ENCODE peak calls at places on chromosomes 13 and 19, in four cellular contexts. W is stimulated activated CD8-positive, alpha-beta memory T cell treated with anti-CD3 and anti-CD28 coated beads, Interleukin-2, amount 100 ng/mL, for 48 hours; P is stimulated activated CD4-positive, alpha-beta T cell treated with anti-CD3 and anti-CD28 coated beads, Interleukin-12 subunit alpha, Interleukin-12 subunit beta, amount 100 ng/mL, for 24 hours; F is RPMI8226. E is an unnamed sample.

GRCh38 chr13:41848435-41849255 is 112.3 kb downstream of the VWA8 start:
- DNase-seq in W (no peak), P (no peak), F (no peak), E (no peak)

GRCh38 chr19:49581007-49581508 is at the start of gene PRRG2:
- DNase-seq in W (no peak), P (no peak), F (no peak), E (no peak)

GRCh38 chr19:38655148-38655824 is 7.8 kb downstream of the ACTN4 start:
- DNase-seq in W (no peak), P (peak; percentile 30), F (no peak), E (no peak)

GRCh38 chr19:17749912-17750317 is 1.4 kb upstream of the FCHO1 start:
- DNase-seq in W (no peak), P (peak; percentile 31), F (no peak), E (no peak)

GRCh38 chr13:39916330-39916729 is 260.9 kb downstream of the COG6 start:
- DNase-seq in W (no peak), P (no peak), F (no peak), E (no peak)

GRCh38 chr19:22526661-22527272 is 104.6 kb upstream of the ZNF98 start:
- DNase-seq in W (no peak), P (no peak), F (peak; percentile 20), E (no peak)

GRCh38 chr13:44249439-44249838 is 124.2 kb upstream of the SERP2 start:
- DNase-seq in W (no peak), P (no peak), F (peak; percentile 26), E (no peak)

GRCh38 chr13:95698047-95698749 is 21.3 kb downstream of the DNAJC3 start:
- DNase-seq in W (no peak), P (no peak), F (no peak), E (no peak)

GRCh38 chr13:106534844-106535551 is 464 bp downstream of the EFNB2 start:
- DNase-seq in W (no peak), P (no peak), F (peak; percentile 23), E (peak; percentile 55)

GRCh38 chr19:52669586-52669985 is 31.4 kb upstream of the ZNF83 start:
- DNase-seq in W (no peak), P (no peak), F (no peak), E (no peak)

GRCh38 chr13:94712287-94712811 is at the start of gene SOX21:
- DNase-seq in W (no peak), P (no peak), F (no peak), E (no peak)

GRCh38 chr19:38831142-38831605 is 420 bp downstream of the ECH1 start:
- DNase-seq in W (no peak), P (no peak), F (peak; percentile 43), E (peak; percentile 78)

GRCh38 chr19:55076321-55076720 is 652 bp downstream of the EPS8L1 start:
- DNase-seq in W (no peak), P (no peak), F (no peak), E (no peak)

GRCh38 chr19:623974-624373 is 9.4 kb downstream of the POLRMT start:
- DNase-seq in W (no peak), P (no peak), F (no peak), E (no peak)

GRCh38 chr13:111206148-111206547 is 91.0 kb downstream of the ARHGEF7 start:
- DNase-seq in W (no peak), P (no peak), F (no peak), E (no peak)

GRCh38 chr13:92823059-92823458 is 403.5 kb upstream of the GPC6 start:
- DNase-seq in W (no peak), P (no peak), F (no peak), E (no peak)

GRCh38 chr13:48437381-48437780 is 24.5 kb upstream of the LPAR6 start:
- DNase-seq in W (no peak), P (no peak), F (peak; percentile 70), E (no peak)

GRCh38 chr19:1503089-1503924 is 9.5 kb downstream of the ADAMTSL5 start:
- DNase-seq in W (peak; percentile 63), P (peak; percentile 63), F (peak; percentile 70), E (no peak)

GRCh38 chr19:15280048-15280725 is 47.9 kb upstream of the EPHX3 start:
- DNase-seq in W (no peak), P (no peak), F (no peak), E (no peak)

GRCh38 chr13:52006491-52007245 is 4.6 kb downstream of the ATP7B start:
- DNase-seq in W (no peak), P (no peak), F (no peak), E (no peak)

GRCh38 chr13:100922599-100922998 is 248.0 kb upstream of the TMTC4 start:
- DNase-seq in W (no peak), P (no peak), F (no peak), E (no peak)

GRCh38 chr19:41310031-41310831 is at the start of gene CCDC97:
- DNase-seq in W (peak; percentile 85), P (peak; percentile 83), F (peak; percentile 84), E (peak; percentile 60)

GRCh38 chr19:41588497-41589209 is 12.7 kb downstream of the CEACAM21 start:
- DNase-seq in W (no peak), P (no peak), F (peak; percentile 62), E (no peak)

GRCh38 chr13:20359335-20359734 is 127.2 kb upstream of the GJB6 start:
- DNase-seq in W (no peak), P (no peak), F (no peak), E (no peak)

GRCh38 chr13:51549050-51549449 is 35.2 kb upstream of the WDFY2 start:
- DNase-seq in W (no peak), P (no peak), F (no peak), E (no peak)

GRCh38 chr19:19261350-19262189 is 11.5 kb downstream of the TM6SF2 start:
- DNase-seq in W (no peak), P (no peak), F (no peak), E (no peak)

GRCh38 chr13:97266734-97267417 is 44.7 kb downstream of the MBNL2 start:
- DNase-seq in W (no peak), P (no peak), F (no peak), E (no peak)

GRCh38 chr13:86282450-86282849 is 483.2 kb upstream of the SLITRK6 start:
- DNase-seq in W (no peak), P (no peak), F (no peak), E (no peak)

GRCh38 chr19:28010656-28011055 is 1202.3 kb downstream of the UQCRFS1 start:
- DNase-seq in W (no peak), P (no peak), F (no peak), E (no peak)

GRCh38 chr13:56700324-56700723 is 440.4 kb upstream of the PRR20A start:
- DNase-seq in W (no peak), P (no peak), F (peak; percentile 35), E (no peak)

GRCh38 chr19:2627319-2627829 is 75.1 kb downstream of the GNG7 start:
- DNase-seq in W (no peak), P (peak; percentile 46), F (peak; percentile 92), E (peak; percentile 71)

GRCh38 chr13:114067381-114067885 is 65.0 kb downstream of the RASA3 start:
- DNase-seq in W (no peak), P (peak; percentile 47), F (peak; percentile 79), E (no peak)

GRCh38 chr13:43516401-43516826 is 270.4 kb downstream of the ENOX1 start:
- DNase-seq in W (no peak), P (no peak), F (no peak), E (no peak)

GRCh38 chr13:99322297-99323103 is 15.3 kb upstream of the GPR183 start:
- DNase-seq in W (no peak), P (no peak), F (no peak), E (no peak)

GRCh38 chr13:21324793-21325192 is 134.3 kb downstream of the ZDHHC20 start:
- DNase-seq in W (no peak), P (no peak), F (no peak), E (no peak)

GRCh38 chr19:3821857-3822364 is 35.7 kb upstream of the MATK start:
- DNase-seq in W (peak; percentile 74), P (peak; percentile 89), F (peak; percentile 59), E (peak; percentile 86)

GRCh38 chr13:111978536-111978935 is 88.4 kb upstream of the SOX1 start:
- DNase-seq in W (no peak), P (no peak), F (no peak), E (no peak)

GRCh38 chr19:3340340-3340739 is 26.0 kb upstream of the NFIC start:
- DNase-seq in W (no peak), P (no peak), F (no peak), E (no peak)

GRCh38 chr19:5680437-5681368 is at the start of the genes HSD11B1L and MICOS13:
- DNase-seq in W (peak; percentile 93), P (peak; percentile 95), F (peak; percentile 99), E (peak; percentile 81)

E was measured in 8988T.